ENCODE peak calls at places on chromosomes 4 and X, in six cellular contexts. D is T-helper 9 cell; P is activated CD8-positive, alpha-beta memory T cell treated with anti-CD3 and anti-CD28 coated beads for 48 hours; T is AG04450; I is cardiac muscle cell; O is anterior cingulate cortex. G is an unnamed sample.

GRCh38 chr4:143273170-143273917 is 63.3 kb upstream of the GAB1 start:
- DNase-seq in I (no peak), D (no peak), O (no peak), P (no peak), T (no peak), G (no peak)

GRCh38 chr4:55297346-55297745 is 48.7 kb upstream of the SRD5A3 start:
- DNase-seq in T (no peak), I (no peak), O (no peak), D (no peak), P (no peak), G (no peak)

GRCh38 chr4:155805016-155805415 is 46.2 kb downstream of the GUCY1B1 start:
- DNase-seq in O (no peak), P (no peak), T (no peak), D (no peak), I (peak), G (no peak)

GRCh38 chr4:150782311-150782710 is 200.4 kb downstream of the MAB21L2 start:
- DNase-seq in T (no peak), I (peak), P (no peak), D (no peak), O (no peak), G (no peak)

GRCh38 chr4:36187723-36188333 is 56.5 kb downstream of the ARAP2 start:
- DNase-seq in O (no peak), P (no peak), I (peak), D (no peak), T (no peak), G (no peak)

GRCh38 chr4:6907658-6908191 is 1.9 kb upstream of the TBC1D14 start:
- DNase-seq in T (no peak), I (peak), O (no peak), P (no peak), D (no peak), G (peak)

GRCh38 chr4:73661646-73662119 is 41.4 kb upstream of the RASSF6 start:
- DNase-seq in I (peak), O (no peak), D (no peak), P (no peak), T (peak), G (no peak)

GRCh38 chr4:133145758-133146157 is 3.3 kb upstream of the PCDH10 start:
- DNase-seq in I (no peak), T (no peak), P (no peak), O (no peak), D (no peak), G (peak)

GRCh38 chr4:2910409-2910808 is 52.8 kb downstream of the NOP14 start:
- DNase-seq in T (no peak), I (no peak), O (no peak), D (no peak), P (no peak), G (no peak)

GRCh38 chrX:1491851-1492349 is 39.2 kb upstream of the ASMTL start:
- DNase-seq in I (peak), D (no peak), O (no peak), T (no peak), P (no peak), G (no peak)

GRCh38 chr4:30722092-30722915 is 2.1 kb downstream of the PCDH7 start:
- DNase-seq in D (no peak), T (no peak), I (no peak), P (no peak), O (no peak), G (no peak)

GRCh38 chr4:119726505-119726904 is 97.9 kb upstream of the PDE5A start:
- DNase-seq in I (no peak), O (no peak), P (no peak), T (no peak), D (no peak), G (no peak)